ENCODE peak calls at places on chromosomes 12 and 14, in seven cellular contexts. A is NB4, C is adrenal gland, O is HepG2, F is body of pancreas, S is lower leg skin, D is K562. T is an unnamed sample.
A peak's percentile ranks its signal among the peaks of the same experiment; 100 is the strongest.

GRCh38 chr14:60862283-60862682 is 118.6 kb downstream of the TRMT5 start:
- DNase-seq in A (peak; percentile 13), C (peak; percentile 51), O (no peak), F (peak; percentile 71), S (peak; percentile 36), D (no peak), T (no peak)

GRCh38 chr14:101444116-101444515 is 117.2 kb upstream of the DIO3 start:
- DNase-seq in A (peak; percentile 50), C (no peak), O (no peak), F (no peak), S (peak; percentile 45), D (no peak), T (no peak)

GRCh38 chr14:58533417-58533816 is 104.3 kb upstream of the DACT1 start:
- DNase-seq in A (no peak), C (peak; percentile 24), O (no peak), F (no peak), S (no peak), D (no peak), T (no peak)

GRCh38 chr12:42728770-42729531 is 139.4 kb upstream of the PRICKLE1 start:
- DNase-seq in A (no peak), C (no peak), O (no peak), F (no peak), S (no peak), D (no peak), T (no peak)

GRCh38 chr12:94204647-94205247 is 56.4 kb downstream of the PLXNC1 start:
- DNase-seq in A (no peak), C (no peak), O (no peak), F (no peak), S (no peak), D (no peak), T (peak; percentile 76)

GRCh38 chr12:45732936-45733335 is 3.4 kb downstream of the ARID2 start:
- DNase-seq in A (no peak), C (no peak), O (no peak), F (no peak), S (no peak), D (no peak), T (peak; percentile 19)

GRCh38 chr12:131613186-131613585 is 97.7 kb upstream of the SFSWAP start:
- DNase-seq in A (no peak), C (no peak), O (no peak), F (no peak), S (no peak), D (no peak), T (no peak)

GRCh38 chr14:36503771-36504741 is 16.0 kb downstream of the NKX2-1 start:
- DNase-seq in A (no peak), C (no peak), O (no peak), F (no peak), S (no peak), D (no peak), T (no peak)

GRCh38 chr12:54126696-54127537 is 61.9 kb downstream of the SMUG1 start:
- DNase-seq in A (peak; percentile 24), C (peak; percentile 62), O (no peak), F (peak; percentile 39), S (peak; percentile 79), D (no peak), T (no peak)

GRCh38 chr12:118853634-118854033 is 127.7 kb upstream of the SRRM4 start:
- DNase-seq in A (peak; percentile 29), C (no peak), O (no peak), F (no peak), S (no peak), D (no peak), T (peak; percentile 22)

GRCh38 chr12:130334937-130335336 is 2.8 kb upstream of the PIWIL1 start:
- DNase-seq in A (no peak), C (no peak), O (no peak), F (no peak), S (no peak), D (no peak), T (no peak)

GRCh38 chr14:50233335-50234250 is 2.2 kb upstream of the SOS2 start:
- DNase-seq in A (no peak), C (no peak), O (peak; percentile 67), F (no peak), S (no peak), D (no peak), T (no peak)

GRCh38 chr12:60415361-60415760 is 819.5 kb downstream of the SLC16A7 start:
- DNase-seq in A (peak; percentile 16), C (no peak), O (no peak), F (no peak), S (no peak), D (no peak), T (no peak)

GRCh38 chr12:79689477-79690155 is 1.1 kb downstream of the PAWR start:
- DNase-seq in A (no peak), C (peak; percentile 39), O (peak; percentile 27), F (peak; percentile 34), S (peak; percentile 56), D (no peak), T (no peak)

GRCh38 chr14:92955381-92955780 is 32.4 kb downstream of the CHGA start:
- DNase-seq in A (no peak), C (no peak), O (no peak), F (no peak), S (no peak), D (no peak), T (no peak)
- TF ChIP-seq POLR2A in A (no peak), C (no peak), O (no peak), F (no peak), S (no peak), D (no peak), T (no peak)

GRCh38 chr14:68278568-68279436 is 459.2 kb downstream of the RAD51B start:
- DNase-seq in A (no peak), C (no peak), O (peak; percentile 90), F (peak; percentile 11), S (peak; percentile 36), D (peak; percentile 12), T (peak; percentile 28)
- TF ChIP-seq POLR2A in A (no peak), C (no peak), O (no peak), F (no peak), S (no peak), D (no peak), T (no peak)

DNA sequence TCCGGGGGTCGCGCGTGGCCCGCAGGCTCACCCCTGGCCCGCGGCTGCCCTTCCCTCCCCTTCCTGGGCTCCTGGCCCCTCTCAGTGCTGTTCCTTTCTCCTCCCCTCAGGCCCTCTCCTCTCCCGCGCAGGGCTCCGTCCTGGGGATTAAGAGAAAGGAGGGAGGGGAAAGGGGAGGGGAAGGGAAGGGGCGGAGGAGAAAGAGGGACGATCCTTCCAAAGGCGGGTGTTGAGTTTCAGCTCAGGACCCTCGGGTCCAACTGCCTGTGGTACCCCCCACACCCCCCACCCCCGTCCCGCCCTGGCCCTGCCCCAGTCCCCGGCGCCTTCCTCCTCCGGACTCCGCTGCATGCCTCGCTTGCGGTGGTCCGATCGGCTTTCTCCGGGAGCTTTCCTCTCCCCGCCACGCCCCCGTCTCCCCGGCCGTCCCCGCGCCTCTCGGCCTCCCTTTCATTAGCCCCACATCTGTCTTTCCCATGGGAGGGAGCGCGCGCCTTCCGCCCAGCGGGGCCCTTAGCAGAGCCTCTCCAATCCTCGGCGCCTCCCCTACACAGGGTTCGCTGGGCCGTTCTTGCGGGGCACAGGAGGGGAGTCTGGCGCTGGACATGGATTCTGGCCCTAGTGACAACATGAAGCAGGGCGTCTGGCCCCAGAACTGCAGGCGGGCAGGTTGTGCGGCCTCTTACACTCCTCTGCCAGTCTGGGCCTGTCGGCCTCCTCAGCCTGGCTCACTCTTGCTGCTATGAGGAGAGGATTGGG is 1.4 kb upstream of the EFS start:
- DNase-seq in A (no peak), C (peak; percentile 26), O (no peak), F (peak; percentile 20), S (peak; percentile 69), D (peak; percentile 39), T (no peak)
- TF ChIP-seq POLR2A in A (no peak), C (no peak), O (no peak), F (no peak), S (no peak), D (no peak), T (no peak)

DNA sequence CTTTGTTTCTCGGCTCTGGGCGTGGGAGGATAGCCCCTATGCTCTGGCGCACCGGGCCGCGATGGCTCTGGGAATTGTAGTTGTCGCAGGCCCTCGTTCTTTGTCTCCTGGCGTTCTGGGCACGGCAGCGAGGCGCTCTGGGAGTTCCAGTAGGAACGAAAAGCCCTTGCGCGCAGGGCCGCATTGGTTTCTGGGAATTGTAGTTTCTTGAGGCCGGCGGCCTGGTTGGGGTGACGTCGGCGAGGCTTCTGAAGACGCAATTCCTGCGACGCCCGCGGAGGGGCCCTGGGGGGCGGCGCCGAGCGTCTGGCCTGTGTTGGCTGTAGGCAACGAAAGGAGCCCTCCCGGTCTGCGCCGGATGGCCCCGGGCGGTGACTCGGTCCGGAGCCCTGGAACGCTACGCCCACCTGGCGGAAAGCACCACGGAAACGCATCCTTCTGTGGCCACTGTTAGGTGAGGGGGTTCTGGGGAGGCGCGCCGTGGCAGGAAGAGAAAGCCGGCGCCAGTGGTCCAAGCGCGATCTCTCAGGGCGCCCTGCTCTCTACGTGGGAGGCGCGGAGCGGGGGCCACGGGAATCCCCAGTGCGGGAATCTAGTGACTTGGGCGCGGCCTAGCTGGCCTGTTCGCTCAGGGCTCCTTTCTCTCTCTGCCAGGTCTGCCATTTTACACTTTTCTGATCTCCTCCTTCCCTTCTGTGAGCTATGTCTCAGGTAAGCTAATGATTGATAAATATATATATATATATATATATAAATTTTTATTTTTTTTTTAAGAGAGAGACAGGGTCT is at the start of gene ZNF140:
- DNase-seq in A (peak; percentile 99), C (peak; percentile 97), O (peak; percentile 94), F (peak; percentile 98), S (peak; percentile 96), D (peak; percentile 86), T (peak; percentile 98)
- TF ChIP-seq POLR2A in A (peak; percentile 76), C (peak; percentile 64), O (peak; percentile 80), F (peak; percentile 53), S (no peak), D (peak; percentile 81), T (peak; percentile 77)

GRCh38 chr12:7303230-7303629 is 642 bp upstream of the ACSM4 start:
- DNase-seq in A (no peak), C (no peak), O (no peak), F (no peak), S (no peak), D (no peak), T (peak; percentile 96)

GRCh38 chr12:7302536-7303113 is 1.2 kb upstream of the ACSM4 start:
- DNase-seq in A (no peak), C (no peak), O (no peak), F (no peak), S (no peak), D (peak; percentile 13), T (peak; percentile 88)

GRCh38 chr12:7303772-7304171 is at the start of gene ACSM4:
- DNase-seq in A (no peak), C (no peak), O (no peak), F (no peak), S (no peak), D (no peak), T (no peak)

GRCh38 chr12:7310070-7310469 is 6.2 kb downstream of the ACSM4 start:
- DNase-seq in A (no peak), C (no peak), O (no peak), F (no peak), S (no peak), D (no peak), T (no peak)

DNA sequence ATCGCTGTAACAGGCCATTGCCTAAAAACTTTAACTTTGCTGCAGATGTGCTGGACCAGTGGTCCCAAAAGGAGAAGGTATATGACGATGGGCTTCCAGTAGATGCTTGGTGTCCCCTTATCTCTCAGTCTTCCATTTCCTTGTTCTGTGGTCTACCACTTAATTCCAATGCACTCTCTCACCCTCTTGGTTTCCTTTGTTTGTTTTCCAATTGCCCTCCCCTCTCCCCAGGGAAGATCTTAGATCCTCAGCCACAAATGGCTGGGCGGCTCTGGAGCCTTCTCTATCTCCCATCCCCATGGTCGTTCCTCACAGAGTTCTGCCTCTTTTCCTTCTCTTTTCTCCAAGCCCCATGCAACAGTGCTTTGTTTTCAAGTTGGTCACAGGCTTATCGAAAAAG is 584 bp downstream of the ACSM4 start:
- DNase-seq in A (no peak), C (no peak), O (no peak), F (no peak), S (no peak), D (no peak), T (no peak)
- TF ChIP-seq POLR2A in A (no peak), C (no peak), O (no peak), F (no peak), S (no peak), D (no peak), T (no peak)

T was measured in erythroblast.